ENCODE peak calls at places on chromosomes 11 and 22, in six cellular contexts. H is lower lobe of right lung, E is psoas muscle, Y is right lobe of liver, P is endothelial cell of umbilical vein, L is left ventricle myocardium inferior. Z is an unnamed sample. For H3K9me3, the result is how much of the 10 kb centered on the place peaks cover.

GRCh38 chr22:44665115-44665514 is 36.9 kb upstream of the PRR5 start:
- DNase-seq in H (peak), E (peak), Y (no peak), P (no peak), L (peak), Z (peak)

GRCh38 chr11:64407221-64407620 is 48.3 kb downstream of the RPS6KA4 start:
- DNase-seq in H (no peak), E (no peak), Y (no peak), P (no peak), L (no peak), Z (no peak)

GRCh38 chr22:22712092-22712658 is 67.8 kb downstream of the GGTLC2 start:
- DNase-seq in H (no peak), E (no peak), Y (no peak), P (no peak), L (no peak), Z (no peak)

GRCh38 chr11:111663820-111664219 is 61.6 kb downstream of the SIK2 start:
- DNase-seq in H (no peak), E (no peak), Y (peak), P (peak), L (peak), Z (peak)

GRCh38 chr22:50177537-50178470 is 7.3 kb downstream of the PANX2 start:
- DNase-seq in H (peak), E (peak), Y (peak), P (no peak), L (no peak), Z (no peak)

GRCh38 chr22:24105018-24105360 is 76.3 kb upstream of the SUSD2 start:
- DNase-seq in H (peak), E (no peak), Y (no peak), P (no peak), L (no peak), Z (no peak)

GRCh38 chr22:27984723-27985122 is 65.7 kb upstream of the PITPNB start:
- DNase-seq in H (no peak), E (no peak), Y (no peak), P (no peak), L (no peak), Z (no peak)

GRCh38 chr11:88552377-88553029 is 215.0 kb upstream of the CTSC start:
- DNase-seq in H (peak), E (no peak), Y (peak), P (no peak), L (no peak), Z (peak)

GRCh38 chr22:27137809-27138400 is 480.5 kb downstream of the MIAT start:
- DNase-seq in H (no peak), E (no peak), Y (no peak), P (no peak), L (peak), Z (peak)

GRCh38 chr11:119800619-119801018 is 71.6 kb upstream of the NECTIN1 start:
- DNase-seq in H (peak), E (no peak), Y (no peak), P (no peak), L (no peak), Z (no peak)

GRCh38 chr11:77165066-77165465 is 37.0 kb downstream of the MYO7A start:
- DNase-seq in H (no peak), E (peak), Y (no peak), P (no peak), L (no peak), Z (peak)

GRCh38 chr11:107257660-107258059 is 200.0 kb downstream of the CWF19L2 start:
- DNase-seq in H (no peak), E (no peak), Y (no peak), P (no peak), L (no peak), Z (no peak)

GRCh38 chr11:93689166-93689734 is 27.8 kb downstream of the CEP295 start:
- DNase-seq in H (no peak), E (no peak), Y (no peak), P (no peak), L (no peak), Z (no peak)

GRCh38 chr11:122229078-122229477 is 113.1 kb upstream of the BLID start:
- DNase-seq in H (no peak), E (no peak), Y (no peak), P (no peak), L (no peak), Z (no peak)

GRCh38 chr11:86416494-86416893 is 41.8 kb downstream of the CCDC81 start:
- DNase-seq in H (no peak), E (no peak), Y (no peak), P (no peak), L (no peak), Z (no peak)

GRCh38 chr22:23176645-23177027 is 3.7 kb upstream of the BCR start:
- DNase-seq in H (no peak), E (no peak), Y (no peak), P (no peak), L (no peak), Z (no peak)

GRCh38 chr22:43377486-43377995 is 34.3 kb upstream of the MPPED1 start:
- DNase-seq in H (peak), E (no peak), Y (no peak), P (peak), L (no peak), Z (no peak)

GRCh38 chr11:87295237-87295636 is 257.5 kb downstream of the TMEM135 start:
- DNase-seq in H (no peak), E (no peak), Y (no peak), P (no peak), L (no peak), Z (no peak)

GRCh38 chr11:36452231-36452630 is 57.8 kb downstream of the TRAF6 start:
- DNase-seq in H (no peak), E (no peak), Y (no peak), P (no peak), L (no peak), Z (no peak)

GRCh38 chr11:96211433-96211832 is 131.6 kb downstream of the MAML2 start:
- DNase-seq in H (no peak), E (no peak), Y (no peak), P (no peak), L (no peak), Z (no peak)

GRCh38 chr11:118916842-118917388 is 8.8 kb downstream of the BCL9L start:
- DNase-seq in H (no peak), E (peak), Y (peak), P (no peak), L (peak), Z (peak)

GRCh38 chr11:93740802-93741093 is 547 bp downstream of the TAF1D start:
- DNase-seq in H (peak), E (peak), Y (peak), P (peak), L (peak), Z (peak)

GRCh38 chr22:33524511-33525270 is 395.6 kb downstream of the LARGE1 start:
- DNase-seq in H (no peak), E (no peak), Y (no peak), P (no peak), L (no peak), Z (no peak)

GRCh38 chr11:120801801-120802689 is 221.9 kb upstream of the TBCEL start:
- DNase-seq in H (peak), E (no peak), Y (peak), P (peak), L (peak), Z (peak)

GRCh38 chr11:120057595-120058581 is 80.0 kb downstream of the TRIM29 start:
- DNase-seq in H (no peak), E (no peak), Y (no peak), P (no peak), L (no peak), Z (no peak)

GRCh38 chr11:4086584-4087353 is 7.8 kb upstream of the RRM1 start:
- DNase-seq in H (no peak), E (no peak), Y (no peak), P (no peak), L (no peak), Z (no peak)

GRCh38 chr22:23787910-23788309 is 1.1 kb downstream of the SMARCB1 start:
- DNase-seq in H (peak), E (no peak), Y (no peak), P (no peak), L (no peak), Z (peak)

DNA sequence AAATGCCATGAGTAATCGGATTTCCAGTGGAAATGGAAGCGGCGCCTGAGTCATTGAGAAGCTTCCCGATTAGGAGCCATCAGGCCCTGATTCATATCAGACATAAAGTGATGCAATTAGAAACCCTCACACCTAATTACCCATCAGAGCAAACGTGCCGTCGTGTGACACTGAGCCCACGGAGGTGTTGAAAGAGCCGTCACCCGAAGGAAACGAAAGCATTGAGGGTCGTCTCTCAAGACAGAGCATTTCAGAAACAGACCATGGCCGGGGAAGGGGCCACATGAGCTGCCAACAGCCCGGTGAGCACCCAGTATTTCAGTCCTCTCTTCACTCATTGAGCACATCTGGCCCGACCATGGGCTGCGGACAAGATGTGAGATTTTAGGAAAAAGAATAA is 829.3 kb downstream of the TBC1D22A start:
- DNase-seq in H (no peak), E (peak), Y (no peak), P (no peak), L (no peak), Z (no peak)
- H3K9me3 ChIP-seq in H (under half), E (under half), Y (under half), P (under half), L (under half), Z (under half)

DNA sequence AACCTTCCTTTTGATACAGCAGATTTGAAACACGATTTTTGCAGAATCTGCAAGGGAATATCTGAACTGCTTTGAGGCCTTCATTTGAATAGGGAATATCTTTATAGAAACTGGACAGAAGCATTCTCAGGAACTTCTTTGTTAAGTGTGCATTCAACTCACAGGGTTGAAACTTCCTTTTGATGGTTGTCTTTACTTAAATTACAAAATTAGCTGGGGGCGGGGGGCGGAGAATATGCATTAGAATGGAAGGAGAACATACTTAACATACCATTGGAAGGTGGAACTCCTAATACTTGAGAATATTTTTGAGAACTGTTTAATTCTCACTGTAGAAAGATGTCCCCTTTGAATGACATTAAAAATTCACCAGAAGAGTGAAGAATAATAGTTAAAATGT is 104.4 kb downstream of the TRIM51G start:
- DNase-seq in H (no peak), E (no peak), Y (no peak), P (no peak), L (no peak), Z (no peak)
- H3K27ac ChIP-seq in H (no peak), E (no peak), Y (no peak), P (no peak), L (no peak), Z (no peak)

GRCh38 chr22:47457021-47457420 is 694.6 kb downstream of the TBC1D22A start:
- DNase-seq in H (no peak), E (no peak), Y (no peak), P (no peak), L (no peak), Z (no peak)
- H3K9me3 ChIP-seq in H (under half), E (under half), Y (under half), P (under half), L (under half), Z (under half)

GRCh38 chr11:11570823-11571222 is 51.0 kb downstream of the GALNT18 start:
- DNase-seq in H (no peak), E (no peak), Y (no peak), P (no peak), L (no peak), Z (no peak)

GRCh38 chr11:11571893-11572292 is 49.9 kb downstream of the GALNT18 start:
- DNase-seq in H (no peak), E (no peak), Y (no peak), P (no peak), L (no peak), Z (no peak)

GRCh38 chr11:11568651-11569229 is 53.1 kb downstream of the GALNT18 start:
- DNase-seq in H (no peak), E (no peak), Y (no peak), P (no peak), L (no peak), Z (no peak)

GRCh38 chr11:11569936-11570491 is 51.8 kb downstream of the GALNT18 start:
- DNase-seq in H (peak), E (peak), Y (peak), P (peak), L (peak), Z (peak)

DNA sequence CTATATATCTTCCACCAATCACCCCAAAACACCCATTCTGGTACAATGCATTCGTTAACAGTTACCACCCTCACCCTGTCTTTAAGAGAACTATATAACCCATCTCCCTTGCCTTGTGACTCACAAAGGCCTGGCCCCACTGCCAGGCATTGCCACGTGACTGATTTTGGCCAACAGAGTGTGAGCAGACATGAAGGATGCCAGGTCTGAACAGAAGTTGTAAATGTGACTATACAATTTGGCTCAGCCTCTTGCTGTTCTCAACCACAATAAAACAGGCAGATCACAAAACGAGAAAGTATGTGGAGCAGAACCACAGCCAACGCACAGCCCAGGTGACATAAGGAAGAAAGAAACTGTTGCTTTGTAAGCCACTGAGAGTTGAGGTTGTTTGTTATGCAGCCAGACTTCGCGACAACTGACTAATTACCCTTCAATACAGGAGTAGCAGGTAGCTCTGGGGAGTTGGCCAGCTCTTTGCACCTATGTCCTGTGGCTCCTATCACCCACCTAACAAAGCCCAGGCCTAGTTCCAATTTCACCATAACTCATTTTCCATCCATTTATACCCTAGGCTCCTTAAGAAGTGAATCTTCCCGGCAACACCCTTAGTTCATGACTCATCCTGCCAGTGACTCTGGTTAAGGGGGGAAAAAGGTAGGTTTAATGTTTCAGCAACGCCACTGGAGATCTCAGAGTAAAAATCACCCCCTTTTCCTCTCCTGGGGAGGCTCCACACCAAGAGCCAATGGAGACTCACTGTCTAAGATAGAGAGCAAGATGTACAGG is 53.7 kb downstream of the GALNT18 start:
- DNase-seq in H (no peak), E (no peak), Y (no peak), P (no peak), L (no peak), Z (no peak)
- H3K27ac ChIP-seq in H (no peak), E (no peak), Y (no peak), P (no peak), L (peak), Z (no peak)

DNA sequence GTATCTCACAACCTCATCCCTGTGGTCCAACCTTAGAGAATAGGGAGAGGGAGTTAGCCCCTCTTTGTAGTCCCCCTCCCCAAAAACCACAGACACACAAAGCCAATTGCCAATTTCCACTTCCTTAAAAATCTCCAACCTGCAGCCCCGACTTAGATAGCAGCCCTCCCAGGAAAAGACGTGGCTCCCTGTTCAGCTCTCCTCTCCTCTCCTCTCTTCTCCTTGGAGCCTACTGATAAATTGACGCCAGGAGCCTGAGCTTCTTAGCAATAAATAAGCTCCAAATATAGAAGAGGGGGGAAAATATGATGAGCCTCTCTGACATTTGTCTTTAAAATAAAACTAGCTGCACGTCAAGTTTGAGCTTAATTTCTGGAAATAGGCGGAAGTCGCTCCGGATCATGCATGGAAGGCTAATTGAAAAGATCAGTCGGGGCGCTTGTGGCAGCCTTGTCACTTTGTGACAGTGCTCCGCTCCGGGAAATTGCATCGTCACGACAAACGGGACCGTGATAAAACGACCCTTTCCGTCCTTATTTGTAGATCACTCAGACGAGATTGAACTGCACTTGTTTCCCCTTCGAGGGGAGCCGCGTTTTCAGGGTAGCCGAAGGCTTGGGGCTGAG is 7.2 kb downstream of the PAX6 start:
- DNase-seq in H (no peak), E (no peak), Y (no peak), P (no peak), L (no peak), Z (no peak)
- H3K9me3 ChIP-seq in H (under half), E (under half), Y (under half), P (under half), L (under half), Z (under half)

GRCh38 chr11:2929511-2929879 is 275 bp upstream of the PHLDA2 start:
- DNase-seq in H (peak), E (peak), Y (peak), P (peak), L (no peak), Z (peak)

GRCh38 chr11:2928605-2929510 is at the start of gene PHLDA2:
- DNase-seq in H (peak), E (peak), Y (peak), P (peak), L (peak), Z (peak)

GRCh38 chr11:2927493-2927800 is 1.8 kb downstream of the PHLDA2 start:
- DNase-seq in H (no peak), E (peak), Y (peak), P (no peak), L (no peak), Z (peak)

GRCh38 chr11:2926611-2927492 is 2.4 kb downstream of the PHLDA2 start:
- DNase-seq in H (peak), E (peak), Y (peak), P (no peak), L (peak), Z (peak)

DNA sequence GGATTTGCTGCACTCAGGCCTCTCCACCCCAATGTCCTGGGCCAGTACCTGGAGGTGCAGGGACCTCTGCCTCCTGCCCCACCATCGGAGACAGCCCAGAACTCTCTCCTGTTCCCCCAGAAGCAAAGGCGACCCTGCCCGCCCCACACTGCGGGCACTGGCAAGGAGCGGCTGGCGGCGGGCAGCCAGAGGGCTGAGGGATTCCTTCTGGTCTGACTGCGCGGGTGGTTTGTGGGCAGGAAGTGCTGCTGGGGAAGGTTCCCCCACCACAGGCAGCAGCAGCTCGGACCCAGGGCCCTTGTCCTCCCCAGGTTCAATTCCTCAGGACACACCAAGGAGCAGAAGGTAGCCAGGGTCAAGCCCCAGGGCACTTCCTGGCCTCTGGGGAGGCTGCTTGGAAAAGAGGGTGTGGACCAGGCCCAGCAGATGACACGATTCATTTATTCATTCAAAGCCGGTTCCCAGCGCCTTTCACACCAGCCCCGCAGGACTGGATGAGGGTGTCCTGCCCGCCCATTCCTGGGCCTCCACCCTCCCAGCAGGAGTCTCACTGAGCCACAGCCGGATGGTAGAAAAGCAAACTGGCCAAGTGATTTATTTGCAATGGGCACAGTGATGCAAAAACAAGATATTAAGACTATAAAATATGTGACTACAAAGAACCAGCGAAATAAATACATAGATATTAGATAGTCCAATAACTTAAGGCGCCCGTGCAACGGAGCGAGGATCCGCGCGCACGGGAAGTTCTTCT is 1.2 kb downstream of the PHLDA2 start:
- DNase-seq in H (peak), E (peak), Y (peak), P (peak), L (peak), Z (peak)
- H3K27ac ChIP-seq in H (peak), E (no peak), Y (no peak), P (no peak), L (no peak), Z (no peak)

GRCh38 chr22:11613898-11614755 is 3913.9 kb upstream of the OR11H1 start:
- DNase-seq in H (no peak), E (no peak), Y (no peak), P (no peak), L (no peak), Z (no peak)

DNA sequence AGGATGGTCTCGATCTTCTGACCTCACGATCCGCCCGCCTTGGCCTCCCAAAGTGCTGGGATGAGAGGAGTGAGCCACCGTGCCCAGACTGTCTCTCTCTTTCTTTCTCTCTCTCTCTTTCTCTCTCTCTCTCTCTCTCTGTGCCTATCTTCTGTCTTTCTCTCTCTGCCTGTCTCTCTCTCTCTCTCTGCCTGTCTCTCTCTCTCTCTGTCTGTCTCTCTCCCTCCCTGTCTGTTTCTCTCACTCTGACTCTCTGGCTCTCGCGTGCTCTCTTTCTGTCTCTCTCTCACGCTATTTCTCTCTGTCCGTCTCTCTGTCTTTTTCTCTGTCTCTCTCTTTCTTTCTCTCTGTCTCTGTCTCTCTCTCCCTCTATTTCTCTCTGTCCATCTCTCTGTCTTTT is 3911.2 kb upstream of the OR11H1 start:
- DNase-seq in H (no peak), E (no peak), Y (no peak), P (no peak), L (no peak), Z (no peak)
- H3K9me3 ChIP-seq in H (under half), E (under half), Y (under half), P (under half), L (half or more), Z (under half)